ENCODE peak calls at places on chromosomes 7 and 10, in nine cellular contexts. E is GM12865, O is SK-N-SH, Y is neural progenitor cell, W is fibroblast of lung, X is cardiac muscle cell, H is ovary, N is left ventricle myocardium inferior, P is right lobe of liver. S is an unnamed sample.

GRCh38 chr7:82624337-82624736 is 180.8 kb upstream of the CACNA2D1 start:
- DNase-seq in W (peak), N (no peak), P (no peak), H (no peak), Y (no peak), X (peak), E (no peak), O (no peak), S (no peak)

GRCh38 chr10:5991708-5992107 is 14.4 kb upstream of the IL15RA start:
- DNase-seq in N (no peak), O (no peak), Y (no peak), E (no peak), H (no peak), P (no peak), X (no peak), W (no peak), S (no peak)

GRCh38 chr7:117127585-117128168 is 174.4 kb downstream of the ST7 start:
- DNase-seq in P (peak), H (peak), E (peak), Y (peak), N (peak), W (peak), X (peak), O (no peak), S (peak)

GRCh38 chr7:47693161-47693740 is 111.3 kb upstream of the TNS3 start:
- DNase-seq in N (no peak), E (no peak), W (peak), O (no peak), P (no peak), H (no peak), X (peak), Y (no peak), S (no peak)

GRCh38 chr10:99346247-99346646 is 17.1 kb downstream of the CNNM1 start:
- DNase-seq in Y (no peak), W (peak), P (no peak), E (no peak), N (no peak), O (peak), H (no peak), X (peak), S (no peak)

GRCh38 chr10:61000769-61001730 is 57.1 kb upstream of the RHOBTB1 start:
- DNase-seq in E (no peak), O (peak), Y (peak), N (no peak), H (no peak), X (peak), W (peak), P (no peak), S (no peak)

GRCh38 chr10:74825371-74826141 is 844 bp upstream of the KAT6B start:
- DNase-seq in O (peak), P (no peak), Y (peak), X (no peak), E (no peak), W (no peak), N (peak), H (no peak), S (no peak)

GRCh38 chr10:43667317-43667731 is 18.6 kb upstream of the ZNF32 start:
- DNase-seq in N (no peak), W (peak), P (no peak), Y (peak), E (peak), X (peak), H (no peak), O (peak), S (no peak)

GRCh38 chr10:6578221-6579192 is 1.6 kb downstream of the PRKCQ start:
- DNase-seq in X (no peak), O (no peak), W (no peak), N (no peak), Y (peak), H (no peak), P (no peak), E (no peak), S (no peak)

GRCh38 chr7:43729924-43730248 is 563 bp upstream of the COA1 start:
- DNase-seq in O (no peak), P (no peak), E (no peak), X (no peak), W (no peak), H (no peak), N (no peak), Y (no peak), S (no peak)

GRCh38 chr7:152574892-152575511 is 100.9 kb downstream of the XRCC2 start:
- DNase-seq in N (no peak), H (no peak), Y (no peak), E (peak), P (no peak), X (no peak), O (no peak), W (no peak), S (no peak)

GRCh38 chr7:732094-732541 is 5.0 kb upstream of the PRKAR1B start:
- DNase-seq in O (peak), X (no peak), W (peak), E (peak), N (peak), Y (no peak), H (peak), P (no peak), S (no peak)

GRCh38 chr7:44150466-44150832 is 9.3 kb upstream of the MYL7 start:
- DNase-seq in Y (no peak), N (no peak), W (no peak), H (no peak), E (peak), X (no peak), P (peak), O (peak), S (no peak)

GRCh38 chr10:86169066-86169465 is 197.5 kb downstream of the GRID1 start:
- DNase-seq in P (no peak), N (no peak), Y (no peak), W (no peak), X (no peak), O (no peak), H (no peak), E (no peak), S (no peak)

GRCh38 chr7:94348142-94348541 is 46.6 kb upstream of the COL1A2 start:
- DNase-seq in Y (no peak), H (peak), P (no peak), X (peak), E (no peak), W (peak), O (peak), N (no peak), S (no peak)

GRCh38 chr7:22588396-22588795 is 88.4 kb upstream of the STEAP1B start:
- DNase-seq in X (no peak), P (no peak), N (no peak), E (no peak), Y (no peak), O (no peak), H (no peak), W (peak), S (no peak)

DNA sequence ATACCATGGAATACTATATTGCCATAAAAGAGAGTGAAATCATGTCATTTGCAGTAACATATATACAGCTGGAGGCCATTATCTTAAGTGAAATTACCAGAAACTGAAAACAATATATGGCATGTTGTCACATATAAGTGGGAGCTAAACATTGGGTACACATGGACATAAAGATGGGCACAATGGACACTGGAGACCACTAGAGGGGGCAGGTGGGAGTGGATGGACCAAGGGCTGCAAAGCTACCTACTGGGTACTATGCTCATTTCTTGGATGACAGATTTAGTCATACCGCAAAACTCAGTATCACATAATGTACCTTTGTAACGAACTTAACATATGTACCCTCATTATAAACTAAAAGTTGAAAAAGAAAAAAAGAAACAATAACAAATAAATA is 1167.6 kb downstream of the NXPH1 start:
- DNase-seq in O (no peak), P (peak), Y (peak), N (no peak), X (no peak), W (no peak), E (no peak), H (no peak), S (no peak)
- TF ChIP-seq CTCF in O (peak), P (no peak), Y (peak), N (no peak), X (no peak), W (no peak), E (no peak), H (no peak), S (no peak)

DNA sequence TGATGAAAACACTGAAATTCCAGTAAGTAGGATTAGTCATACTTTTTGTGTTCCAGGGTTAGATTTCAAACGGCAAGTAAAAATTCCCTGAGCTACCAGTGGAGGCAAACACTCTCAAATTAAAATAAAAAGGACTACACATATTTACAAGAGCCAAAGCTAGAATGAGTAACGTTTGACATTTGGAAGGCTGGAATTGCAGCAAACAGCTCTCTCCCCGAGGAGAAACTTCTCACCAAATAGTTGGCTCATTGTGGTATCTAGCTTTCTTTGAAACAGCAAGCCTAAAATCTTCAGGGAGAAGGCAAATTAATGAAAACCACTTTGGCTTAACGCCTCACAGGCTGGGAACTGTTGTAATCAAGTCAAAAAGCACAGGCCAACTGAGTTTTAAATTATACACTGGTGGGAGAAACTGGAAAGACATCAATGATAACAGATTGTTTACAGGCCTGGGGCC is 288.3 kb downstream of the SNX13 start:
- DNase-seq in X (peak), E (no peak), O (no peak), N (no peak), H (peak), W (peak), P (no peak), Y (no peak), S (no peak)
- TF ChIP-seq CTCF in X (peak), E (no peak), O (peak), N (peak), H (peak), W (peak), P (no peak), Y (no peak), S (no peak)

GRCh38 chr10:94042001-94042813 is 48.5 kb downstream of the PLCE1 start:
- DNase-seq in P (no peak), E (peak), N (no peak), Y (no peak), O (no peak), X (peak), H (no peak), W (peak), S (no peak)
- TF ChIP-seq CTCF in P (no peak), E (no peak), N (no peak), Y (no peak), O (peak), X (peak), H (no peak), W (peak), S (no peak)

GRCh38 chr10:84217746-84218145 is 7.6 kb downstream of the LRIT2 start:
- DNase-seq in X (no peak), E (no peak), O (no peak), P (no peak), N (no peak), H (no peak), Y (no peak), W (no peak), S (no peak)
- TF ChIP-seq CTCF in X (no peak), E (no peak), O (no peak), P (no peak), N (no peak), H (no peak), Y (no peak), W (no peak), S (no peak)

S was measured in omental fat pad.